ENCODE peak calls at places on chromosome 6, in four cellular contexts. One of them, this sample, is unnamed.
A peak's percentile ranks its signal among the peaks of the same experiment; 100 is the strongest.

GRCh38 chr6:151044465-151045441 is 179.3 kb downstream of the MTHFD1L start:
- DNase-seq in pons: no peak
- DNase-seq in activated CD4-positive, alpha-beta T cell treated with anti-CD3 and anti-CD28 coated beads, Interleukin-2, amount 50 U/mL, for 24 hours: no peak
- DNase-seq in stimulated activated CD4-positive, alpha-beta T cell treated with anti-CD3 and anti-CD28 coated beads, Interleukin-15, amount 100 ng/mL, for 24 hours: no peak
- DNase-seq in this sample: peak; percentile 37

GRCh38 chr6:141361559-141361958 is 771.2 kb upstream of the GJE1 start:
- DNase-seq in pons: no peak
- DNase-seq in activated CD4-positive, alpha-beta T cell treated with anti-CD3 and anti-CD28 coated beads, Interleukin-2, amount 50 U/mL, for 24 hours: no peak
- DNase-seq in stimulated activated CD4-positive, alpha-beta T cell treated with anti-CD3 and anti-CD28 coated beads, Interleukin-15, amount 100 ng/mL, for 24 hours: no peak
- DNase-seq in this sample: no peak

GRCh38 chr6:30391240-30391639 is 46.3 kb downstream of the RPP21 start:
- DNase-seq in activated CD4-positive, alpha-beta T cell treated with anti-CD3 and anti-CD28 coated beads, Interleukin-2, amount 50 U/mL, for 24 hours: no peak
- DNase-seq in stimulated activated CD4-positive, alpha-beta T cell treated with anti-CD3 and anti-CD28 coated beads, Interleukin-15, amount 100 ng/mL, for 24 hours: no peak
- DNase-seq in pons: no peak
- DNase-seq in this sample: no peak

GRCh38 chr6:20640181-20640580 is 105.9 kb downstream of the CDKAL1 start:
- DNase-seq in stimulated activated CD4-positive, alpha-beta T cell treated with anti-CD3 and anti-CD28 coated beads, Interleukin-15, amount 100 ng/mL, for 24 hours: no peak
- DNase-seq in activated CD4-positive, alpha-beta T cell treated with anti-CD3 and anti-CD28 coated beads, Interleukin-2, amount 50 U/mL, for 24 hours: no peak
- DNase-seq in pons: peak; percentile 89
- DNase-seq in this sample: no peak

GRCh38 chr6:11202513-11203305 is 29.8 kb downstream of the NEDD9 start:
- DNase-seq in stimulated activated CD4-positive, alpha-beta T cell treated with anti-CD3 and anti-CD28 coated beads, Interleukin-15, amount 100 ng/mL, for 24 hours: no peak
- DNase-seq in pons: peak; percentile 94
- DNase-seq in activated CD4-positive, alpha-beta T cell treated with anti-CD3 and anti-CD28 coated beads, Interleukin-2, amount 50 U/mL, for 24 hours: no peak
- DNase-seq in this sample: peak; percentile 50

GRCh38 chr6:156890627-156891300 is 113.6 kb downstream of the ARID1B start:
- DNase-seq in stimulated activated CD4-positive, alpha-beta T cell treated with anti-CD3 and anti-CD28 coated beads, Interleukin-15, amount 100 ng/mL, for 24 hours: no peak
- DNase-seq in pons: no peak
- DNase-seq in activated CD4-positive, alpha-beta T cell treated with anti-CD3 and anti-CD28 coated beads, Interleukin-2, amount 50 U/mL, for 24 hours: no peak
- DNase-seq in this sample: peak; percentile 70

GRCh38 chr6:161963181-161963580 is 689.3 kb upstream of the AGPAT4 start:
- DNase-seq in activated CD4-positive, alpha-beta T cell treated with anti-CD3 and anti-CD28 coated beads, Interleukin-2, amount 50 U/mL, for 24 hours: no peak
- DNase-seq in pons: no peak
- DNase-seq in stimulated activated CD4-positive, alpha-beta T cell treated with anti-CD3 and anti-CD28 coated beads, Interleukin-15, amount 100 ng/mL, for 24 hours: no peak
- DNase-seq in this sample: no peak

GRCh38 chr6:88573561-88573960 is 389.9 kb downstream of the RNGTT start:
- DNase-seq in stimulated activated CD4-positive, alpha-beta T cell treated with anti-CD3 and anti-CD28 coated beads, Interleukin-15, amount 100 ng/mL, for 24 hours: no peak
- DNase-seq in activated CD4-positive, alpha-beta T cell treated with anti-CD3 and anti-CD28 coated beads, Interleukin-2, amount 50 U/mL, for 24 hours: no peak
- DNase-seq in pons: no peak
- DNase-seq in this sample: no peak

GRCh38 chr6:3264356-3264755 is 5.6 kb downstream of the PSMG4 start:
- DNase-seq in stimulated activated CD4-positive, alpha-beta T cell treated with anti-CD3 and anti-CD28 coated beads, Interleukin-15, amount 100 ng/mL, for 24 hours: no peak
- DNase-seq in activated CD4-positive, alpha-beta T cell treated with anti-CD3 and anti-CD28 coated beads, Interleukin-2, amount 50 U/mL, for 24 hours: no peak
- DNase-seq in pons: no peak
- DNase-seq in this sample: no peak

GRCh38 chr6:130978660-130979396 is 84.2 kb downstream of the EPB41L2 start:
- DNase-seq in activated CD4-positive, alpha-beta T cell treated with anti-CD3 and anti-CD28 coated beads, Interleukin-2, amount 50 U/mL, for 24 hours: no peak
- DNase-seq in pons: no peak
- DNase-seq in stimulated activated CD4-positive, alpha-beta T cell treated with anti-CD3 and anti-CD28 coated beads, Interleukin-15, amount 100 ng/mL, for 24 hours: no peak
- DNase-seq in this sample: no peak

GRCh38 chr6:87074051-87074711 is 20.7 kb downstream of the CGA start:
- DNase-seq in stimulated activated CD4-positive, alpha-beta T cell treated with anti-CD3 and anti-CD28 coated beads, Interleukin-15, amount 100 ng/mL, for 24 hours: no peak
- DNase-seq in pons: peak; percentile 8
- DNase-seq in activated CD4-positive, alpha-beta T cell treated with anti-CD3 and anti-CD28 coated beads, Interleukin-2, amount 50 U/mL, for 24 hours: no peak
- DNase-seq in this sample: no peak

GRCh38 chr6:3176562-3177355 is 19.4 kb upstream of the TUBB2A start:
- DNase-seq in stimulated activated CD4-positive, alpha-beta T cell treated with anti-CD3 and anti-CD28 coated beads, Interleukin-15, amount 100 ng/mL, for 24 hours: peak; percentile 61
- DNase-seq in pons: no peak
- DNase-seq in activated CD4-positive, alpha-beta T cell treated with anti-CD3 and anti-CD28 coated beads, Interleukin-2, amount 50 U/mL, for 24 hours: no peak
- DNase-seq in this sample: peak; percentile 78

GRCh38 chr6:36054965-36055364 is 27.4 kb downstream of the MAPK14 start:
- DNase-seq in stimulated activated CD4-positive, alpha-beta T cell treated with anti-CD3 and anti-CD28 coated beads, Interleukin-15, amount 100 ng/mL, for 24 hours: no peak
- DNase-seq in pons: no peak
- DNase-seq in activated CD4-positive, alpha-beta T cell treated with anti-CD3 and anti-CD28 coated beads, Interleukin-2, amount 50 U/mL, for 24 hours: no peak
- DNase-seq in this sample: no peak

GRCh38 chr6:54198134-54198533 is 86.9 kb downstream of the MLIP start:
- DNase-seq in pons: no peak
- DNase-seq in stimulated activated CD4-positive, alpha-beta T cell treated with anti-CD3 and anti-CD28 coated beads, Interleukin-15, amount 100 ng/mL, for 24 hours: no peak
- DNase-seq in activated CD4-positive, alpha-beta T cell treated with anti-CD3 and anti-CD28 coated beads, Interleukin-2, amount 50 U/mL, for 24 hours: no peak
- DNase-seq in this sample: peak; percentile 23

GRCh38 chr6:129312865-129313264 is 397.1 kb downstream of the ARHGAP18 start:
- DNase-seq in pons: peak; percentile 10
- DNase-seq in activated CD4-positive, alpha-beta T cell treated with anti-CD3 and anti-CD28 coated beads, Interleukin-2, amount 50 U/mL, for 24 hours: no peak
- DNase-seq in stimulated activated CD4-positive, alpha-beta T cell treated with anti-CD3 and anti-CD28 coated beads, Interleukin-15, amount 100 ng/mL, for 24 hours: no peak
- DNase-seq in this sample: peak; percentile 74

GRCh38 chr6:96626749-96627353 is 63.9 kb downstream of the FHL5 start:
- DNase-seq in activated CD4-positive, alpha-beta T cell treated with anti-CD3 and anti-CD28 coated beads, Interleukin-2, amount 50 U/mL, for 24 hours: no peak
- DNase-seq in pons: peak; percentile 49
- DNase-seq in stimulated activated CD4-positive, alpha-beta T cell treated with anti-CD3 and anti-CD28 coated beads, Interleukin-15, amount 100 ng/mL, for 24 hours: no peak
- DNase-seq in this sample: peak; percentile 38

GRCh38 chr6:132100388-132100990 is 149.3 kb upstream of the CCN2 start:
- DNase-seq in activated CD4-positive, alpha-beta T cell treated with anti-CD3 and anti-CD28 coated beads, Interleukin-2, amount 50 U/mL, for 24 hours: no peak
- DNase-seq in stimulated activated CD4-positive, alpha-beta T cell treated with anti-CD3 and anti-CD28 coated beads, Interleukin-15, amount 100 ng/mL, for 24 hours: no peak
- DNase-seq in pons: no peak
- DNase-seq in this sample: no peak

This sample was measured in AG10803.